ENCODE peak calls at places on chromosomes 2 and 18, in eight cellular contexts. K is lower lobe of right lung, O is NCI-H1417, W is astrocyte of the spinal cord, G is T1000, V is amniotic stem cell, N is neural crest cell, C is NCI-H748 treated with DMSO at 0.1 percent for 48 hours. T is an unnamed sample.

GRCh38 chr2:238742066-238742465 is 105.8 kb upstream of the TWIST2 start:
- DNase-seq in V (no peak), C (no peak), N (no peak), K (no peak), W (no peak), G (no peak), O (no peak), T (no peak)

GRCh38 chr2:99403524-99403923 is 66.3 kb downstream of the EIF5B start:
- DNase-seq in G (no peak), W (no peak), V (no peak), C (no peak), K (no peak), N (no peak), O (no peak), T (peak)

GRCh38 chr2:100291152-100291970 is 30.9 kb downstream of the LONRF2 start:
- DNase-seq in V (peak), O (peak), K (peak), N (no peak), C (no peak), W (peak), G (peak), T (peak)

GRCh38 chr2:229243880-229244560 is 27.1 kb downstream of the PID1 start:
- DNase-seq in K (no peak), N (no peak), G (no peak), V (no peak), C (no peak), W (no peak), O (no peak), T (no peak)

GRCh38 chr2:149261672-149262071 is 68.7 kb upstream of the LYPD6 start:
- DNase-seq in K (no peak), G (no peak), O (no peak), V (no peak), N (no peak), W (no peak), C (no peak), T (no peak)

GRCh38 chr2:144511945-144512344 is 8.0 kb downstream of the ZEB2 start:
- DNase-seq in V (no peak), K (no peak), N (no peak), G (no peak), W (peak), C (no peak), O (no peak), T (no peak)

GRCh38 chr18:50523165-50523564 is 36.7 kb upstream of the MAPK4 start:
- DNase-seq in C (no peak), W (no peak), N (peak), K (no peak), V (no peak), O (no peak), G (no peak), T (no peak)

GRCh38 chr2:222689322-222689721 is 17.9 kb downstream of the MOGAT1 start:
- DNase-seq in W (no peak), K (no peak), V (no peak), O (no peak), G (no peak), N (no peak), C (no peak), T (no peak)

GRCh38 chr2:233353769-233354499 is at the start of gene DGKD:
- DNase-seq in G (peak), V (no peak), W (peak), C (peak), O (peak), K (peak), N (peak), T (peak)

GRCh38 chr2:44805391-44805790 is 136.1 kb upstream of the SIX3 start:
- DNase-seq in C (peak), G (no peak), O (no peak), N (no peak), V (no peak), W (no peak), K (no peak), T (no peak)

GRCh38 chr2:819121-819520 is 131.5 kb upstream of the SNTG2 start:
- DNase-seq in C (no peak), N (no peak), V (no peak), W (no peak), K (no peak), O (no peak), G (no peak), T (no peak)

GRCh38 chr18:34702814-34703213 is 7.3 kb upstream of the DTNA start:
- DNase-seq in K (no peak), G (no peak), V (no peak), C (no peak), O (no peak), N (no peak), W (no peak), T (no peak)

GRCh38 chr2:221085376-221085900 is 486.7 kb downstream of the EPHA4 start:
- DNase-seq in N (no peak), W (no peak), G (no peak), V (no peak), K (no peak), O (no peak), C (peak), T (no peak)

GRCh38 chr18:55685638-55686037 is 97.6 kb upstream of the TCF4 start:
- DNase-seq in N (no peak), K (no peak), G (no peak), O (no peak), C (no peak), W (no peak), V (no peak), T (no peak)

GRCh38 chr2:134203175-134203574 is 50.7 kb upstream of the MGAT5 start:
- DNase-seq in V (no peak), O (no peak), K (no peak), G (no peak), C (no peak), N (no peak), W (no peak), T (no peak)

GRCh38 chr18:62784966-62785413 is 69.6 kb downstream of the PHLPP1 start:
- DNase-seq in N (no peak), O (no peak), C (peak), G (no peak), W (peak), V (peak), K (no peak), T (no peak)

GRCh38 chr2:99867690-99868089 is 274.7 kb downstream of the AFF3 start:
- DNase-seq in W (peak), O (no peak), N (no peak), G (no peak), V (no peak), K (no peak), C (no peak), T (peak)

GRCh38 chr2:42510191-42510929 is 16.6 kb upstream of the KCNG3 start:
- DNase-seq in O (no peak), V (no peak), C (no peak), G (no peak), N (no peak), K (no peak), W (no peak), T (peak)

GRCh38 chr2:138090330-138090729 is 126.1 kb downstream of the HNMT start:
- DNase-seq in V (no peak), K (no peak), C (peak), W (peak), O (peak), G (no peak), N (no peak), T (peak)

GRCh38 chr2:39304200-39304599 is 60.4 kb upstream of the CDKL4 start:
- DNase-seq in C (no peak), O (no peak), V (no peak), G (no peak), N (no peak), K (no peak), W (peak), T (no peak)

GRCh38 chr2:176187306-176188217 is 906 bp upstream of the HOXD1 start:
- DNase-seq in K (no peak), C (peak), O (peak), N (no peak), W (no peak), V (no peak), G (no peak), T (peak)

GRCh38 chr2:122414911-122415310 is 659.5 kb downstream of the TSN start:
- DNase-seq in K (no peak), O (peak), G (no peak), W (no peak), V (no peak), N (no peak), C (peak), T (no peak)

GRCh38 chr2:160652236-160652635 is 158.6 kb upstream of the RBMS1 start:
- DNase-seq in G (no peak), V (no peak), O (no peak), K (peak), N (no peak), W (no peak), C (no peak), T (no peak)

GRCh38 chr18:76447268-76447890 is 47.7 kb downstream of the ZNF516 start:
- DNase-seq in N (no peak), V (no peak), K (peak), W (no peak), O (no peak), C (no peak), G (no peak), T (no peak)

GRCh38 chr2:178521304-178522150 is 41.3 kb downstream of the PLEKHA3 start:
- DNase-seq in W (no peak), N (no peak), G (no peak), V (no peak), K (no peak), O (no peak), C (no peak), T (no peak)

GRCh38 chr2:239184968-239185903 is 215.6 kb downstream of the HDAC4 start:
- DNase-seq in V (no peak), C (no peak), K (no peak), N (no peak), W (no peak), G (no peak), O (no peak), T (no peak)

GRCh38 chr2:98058191-98058975 is 28.6 kb upstream of the VWA3B start:
- DNase-seq in K (no peak), V (no peak), O (no peak), N (no peak), G (no peak), W (no peak), C (no peak), T (no peak)

GRCh38 chr18:6718255-6718654 is 11.3 kb upstream of the ARHGAP28 start:
- DNase-seq in G (no peak), N (no peak), V (no peak), K (no peak), W (no peak), O (no peak), C (no peak), T (no peak)

GRCh38 chr18:37253424-37254255 is 312.0 kb downstream of the CELF4 start:
- DNase-seq in K (peak), G (peak), O (peak), V (no peak), C (no peak), N (peak), W (no peak), T (no peak)

GRCh38 chr18:56815926-56816325 is 164.8 kb downstream of the WDR7 start:
- DNase-seq in K (no peak), G (peak), C (no peak), W (no peak), N (no peak), O (no peak), V (peak), T (no peak)